ENCODE peak calls at places on chromosomes 5 and 9, in five cellular contexts. P is HEK293T; L is Ammon's horn; U is MCF 10A; R is central memory CD8-positive, alpha-beta T cell. N is an unnamed sample.

GRCh38 chr9:37908698-37909186 is 4.8 kb upstream of the SLC25A51 start:
- DNase-seq in P (no peak), L (no peak), U (peak), R (no peak), N (peak)

GRCh38 chr5:76960004-76960625 is 7.3 kb downstream of the CRHBP start:
- DNase-seq in P (peak), L (no peak), U (no peak), R (no peak), N (peak)

GRCh38 chr9:129640871-129641750 is 840 bp downstream of the ASB6 start:
- DNase-seq in P (no peak), L (no peak), U (no peak), R (no peak), N (no peak)

GRCh38 chr5:75235711-75236110 is 967 bp downstream of the ANKRD31 start:
- DNase-seq in P (no peak), L (no peak), U (no peak), R (no peak), N (no peak)

GRCh38 chr5:179549973-179550510 is 312 bp upstream of the RUFY1 start:
- DNase-seq in P (no peak), L (no peak), U (no peak), R (peak), N (no peak)

GRCh38 chr5:143390941-143391340 is 12.5 kb downstream of the NR3C1 start:
- DNase-seq in P (no peak), L (no peak), U (no peak), R (no peak), N (no peak)

GRCh38 chr9:75111019-75111622 is 22.8 kb downstream of the OSTF1 start:
- DNase-seq in P (no peak), L (no peak), U (peak), R (no peak), N (no peak)

GRCh38 chr9:74285075-74285474 is 212.1 kb upstream of the RORB start:
- DNase-seq in P (peak), L (no peak), U (peak), R (no peak), N (no peak)

GRCh38 chr5:129459485-129460120 is 495 bp upstream of the ADAMTS19 start:
- DNase-seq in P (peak), L (peak), U (no peak), R (no peak), N (peak)

GRCh38 chr9:36399980-36400331 is at the start of gene RNF38:
- DNase-seq in P (no peak), L (no peak), U (no peak), R (no peak), N (no peak)

GRCh38 chr9:4079906-4080305 is 220.0 kb downstream of the GLIS3 start:
- DNase-seq in P (no peak), L (no peak), U (no peak), R (no peak), N (no peak)

GRCh38 chr5:32410630-32411029 is 33.9 kb downstream of the ZFR start:
- DNase-seq in P (no peak), L (no peak), U (no peak), R (no peak), N (peak)

GRCh38 chr5:97508864-97509263 is 325.8 kb upstream of the RIOK2 start:
- DNase-seq in P (no peak), L (no peak), U (no peak), R (no peak), N (no peak)

GRCh38 chr9:135244751-135245221 is 157.3 kb downstream of the OLFM1 start:
- DNase-seq in P (no peak), L (no peak), U (no peak), R (no peak), N (no peak)

GRCh38 chr9:90985631-90986030 is 184.0 kb downstream of the SYK start:
- DNase-seq in P (no peak), L (no peak), U (no peak), R (no peak), N (no peak)

GRCh38 chr5:116479776-116480675 is 94.6 kb downstream of the SEMA6A start:
- DNase-seq in P (no peak), L (peak), U (no peak), R (no peak), N (peak)

GRCh38 chr9:99430301-99430700 is 208.2 kb downstream of the SEC61B start:
- DNase-seq in P (no peak), L (no peak), U (no peak), R (no peak), N (no peak)

GRCh38 chr9:127283917-127284316 is 19.3 kb downstream of the GARNL3 start:
- DNase-seq in P (no peak), L (peak), U (peak), R (no peak), N (no peak)

GRCh38 chr5:171783051-171783450 is 2.6 kb upstream of the SMIM23 start:
- DNase-seq in P (no peak), L (peak), U (peak), R (no peak), N (peak)

GRCh38 chr5:32044904-32045303 is 129.2 kb downstream of the GOLPH3 start:
- DNase-seq in P (no peak), L (no peak), U (peak), R (no peak), N (no peak)

GRCh38 chr9:127029548-127029947 is 92.9 kb downstream of the ANGPTL2 start:
- DNase-seq in P (no peak), L (no peak), U (no peak), R (no peak), N (no peak)

GRCh38 chr9:32376295-32376694 is 8.1 kb upstream of the ACO1 start:
- DNase-seq in P (no peak), L (no peak), U (no peak), R (no peak), N (peak)

GRCh38 chr5:142900926-142901325 is 130.7 kb downstream of the ARHGAP26 start:
- DNase-seq in P (no peak), L (no peak), U (peak), R (no peak), N (peak)

GRCh38 chr5:145157841-145158240 is 677.3 kb downstream of the PRELID2 start:
- DNase-seq in P (no peak), L (no peak), U (no peak), R (no peak), N (no peak)